ENCODE peak calls at places on chromosomes 7 and 10, in seven cellular contexts. E, S, I, J, X, A and G are unnamed samples.

GRCh38 chr10:88270871-88271713 is 312.0 kb downstream of the RNLS start:
- DNase-seq in X (peak; percentile 45), A (peak; percentile 60), J (peak; percentile 75), S (no peak), I (peak; percentile 72), E (peak; percentile 85), G (peak; percentile 77)

GRCh38 chr10:7409045-7409731 is 1.6 kb downstream of the SFMBT2 start:
- DNase-seq in A (no peak), E (peak; percentile 19), X (no peak), S (peak; percentile 29), J (peak; percentile 80), I (peak; percentile 50), G (no peak)

GRCh38 chr7:45627691-45628456 is 53.7 kb downstream of the ADCY1 start:
- DNase-seq in X (no peak), S (no peak), E (no peak), I (no peak), A (no peak), J (no peak), G (no peak)

GRCh38 chr10:17200885-17201164 is 647 bp downstream of the TRDMT1 start:
- DNase-seq in S (peak; percentile 42), X (peak; percentile 33), E (peak; percentile 79), I (no peak), J (peak; percentile 72), A (peak; percentile 33), G (peak; percentile 69)

GRCh38 chr7:116588225-116588624 is 63.4 kb downstream of the CAV1 start:
- DNase-seq in J (no peak), X (peak; percentile 24), S (no peak), E (peak; percentile 88), A (peak; percentile 78), I (no peak), G (peak; percentile 89)

GRCh38 chr7:63925626-63926460 is 72.8 kb upstream of the ZNF722 start:
- DNase-seq in E (peak; percentile 87), J (peak; percentile 95), I (peak; percentile 93), A (peak; percentile 38), S (peak; percentile 94), X (peak; percentile 58), G (no peak)

GRCh38 chr7:123372368-123372767 is 162.0 kb downstream of the IQUB start:
- DNase-seq in J (no peak), I (no peak), E (no peak), A (no peak), S (no peak), X (no peak), G (no peak)

GRCh38 chr7:131800008-131800407 is 243.6 kb upstream of the PODXL start:
- DNase-seq in E (no peak), S (no peak), X (no peak), I (no peak), A (no peak), J (no peak), G (no peak)

GRCh38 chr7:132966731-132967130 is 115.2 kb downstream of the CHCHD3 start:
- DNase-seq in J (no peak), E (peak; percentile 10), A (no peak), I (no peak), S (no peak), X (no peak), G (peak; percentile 51)

GRCh38 chr10:77977975-77978759 is 51.1 kb downstream of the POLR3A start:
- DNase-seq in J (no peak), X (no peak), I (no peak), S (no peak), E (no peak), A (no peak), G (no peak)

GRCh38 chr7:23895666-23896096 is 185.7 kb downstream of the STK31 start:
- DNase-seq in E (no peak), X (no peak), J (no peak), I (no peak), A (no peak), S (no peak), G (peak; percentile 50)

GRCh38 chr10:8365935-8366911 is 311.7 kb downstream of the GATA3 start:
- DNase-seq in I (peak; percentile 53), J (peak; percentile 86), E (peak; percentile 15), X (no peak), A (no peak), S (no peak), G (peak; percentile 42)

GRCh38 chr7:79414910-79415309 is 38.6 kb downstream of the MAGI2 start:
- DNase-seq in X (no peak), A (no peak), I (no peak), J (no peak), E (peak; percentile 29), S (no peak), G (no peak)

GRCh38 chr10:6388261-6388893 is 185.6 kb downstream of the PFKFB3 start:
- DNase-seq in S (no peak), A (no peak), J (no peak), E (no peak), I (no peak), X (no peak), G (no peak)

GRCh38 chr10:133027480-133027879 is 60.2 kb upstream of the ADGRA1 start:
- DNase-seq in E (no peak), X (no peak), S (no peak), A (no peak), J (no peak), I (no peak), G (no peak)

GRCh38 chr7:94239661-94240234 is 154.9 kb upstream of the COL1A2 start:
- DNase-seq in E (no peak), A (no peak), S (no peak), J (no peak), X (no peak), I (no peak), G (no peak)

GRCh38 chr10:75470901-75471300 is 39.5 kb downstream of the LRMDA start:
- DNase-seq in I (no peak), E (peak; percentile 49), S (peak; percentile 61), X (no peak), A (peak; percentile 55), J (no peak), G (no peak)

GRCh38 chr7:110534241-110534931 is 556.5 kb upstream of the LRRN3 start:
- DNase-seq in I (no peak), A (no peak), E (peak; percentile 53), S (no peak), X (no peak), J (no peak), G (peak; percentile 6)

GRCh38 chr7:77897004-77897547 is 98.5 kb downstream of the PHTF2 start:
- DNase-seq in X (no peak), S (no peak), I (no peak), E (no peak), A (no peak), J (no peak), G (no peak)

GRCh38 chr10:69321865-69322264 is 43.6 kb downstream of the HK1 start:
- DNase-seq in S (no peak), I (no peak), A (no peak), E (no peak), X (no peak), J (no peak), G (no peak)

GRCh38 chr7:151315038-151315655 is 26.5 kb upstream of the NUB1 start:
- DNase-seq in X (peak; percentile 77), J (peak; percentile 87), S (peak; percentile 84), A (peak; percentile 83), I (peak; percentile 78), E (peak; percentile 78), G (peak; percentile 70)

GRCh38 chr7:23696916-23697441 is 13.0 kb upstream of the STK31 start:
- DNase-seq in S (peak; percentile 56), I (peak; percentile 27), J (peak; percentile 83), X (peak; percentile 36), E (peak; percentile 58), A (peak; percentile 41), G (peak; percentile 82)

GRCh38 chr10:14748471-14748870 is 26.2 kb downstream of the FAM107B start:
- DNase-seq in X (no peak), J (no peak), I (no peak), S (peak; percentile 22), A (no peak), E (no peak), G (no peak)

GRCh38 chr10:95571390-95571789 is 10.2 kb upstream of the SORBS1 start:
- DNase-seq in X (no peak), I (no peak), J (no peak), S (no peak), E (no peak), A (no peak), G (no peak)

GRCh38 chr10:126844406-126844805 is 60.8 kb upstream of the DOCK1 start:
- DNase-seq in S (no peak), A (no peak), E (peak; percentile 42), I (no peak), J (no peak), X (no peak), G (peak; percentile 4)

GRCh38 chr7:96495751-96496216 is 173.9 kb upstream of the SLC25A13 start:
- DNase-seq in X (no peak), A (no peak), I (no peak), E (no peak), J (no peak), S (no peak), G (no peak)

GRCh38 chr7:28954936-28955335 is 3.2 kb downstream of the TRIL start:
- DNase-seq in J (no peak), S (no peak), A (no peak), I (no peak), X (no peak), E (no peak), G (no peak)

GRCh38 chr10:37947526-37947925 is 28.9 kb downstream of the ZNF25 start:
- DNase-seq in X (no peak), A (no peak), S (no peak), E (no peak), I (no peak), J (no peak), G (no peak)

GRCh38 chr7:43616977-43617376 is 34.1 kb downstream of the STK17A start:
- DNase-seq in J (no peak), I (no peak), E (no peak), A (no peak), S (no peak), X (no peak), G (no peak)

GRCh38 chr7:82419200-82419599 is 24.4 kb downstream of the CACNA2D1 start:
- DNase-seq in A (no peak), J (no peak), E (no peak), I (no peak), X (no peak), S (no peak), G (no peak)

GRCh38 chr7:96598421-96598820 is 111.2 kb downstream of the SEM1 start:
- DNase-seq in J (no peak), X (no peak), A (no peak), E (no peak), I (no peak), S (no peak), G (no peak)

GRCh38 chr7:132292803-132293202 is 283.5 kb downstream of the PLXNA4 start:
- DNase-seq in S (no peak), J (no peak), E (no peak), I (no peak), A (no peak), X (no peak), G (peak; percentile 4)

GRCh38 chr7:1985071-1985470 is 247.7 kb downstream of the MAD1L1 start:
- DNase-seq in J (no peak), I (no peak), S (no peak), A (no peak), E (no peak), X (no peak), G (no peak)